ENCODE peak calls at places on chromosomes 7 and 10, in four cellular contexts. One of them, this sample, is unnamed.

GRCh38 chr10:96275685-96276418 is 4.5 kb upstream of the BLNK start:
- DNase-seq in H1: no peak
- DNase-seq in K562: no peak
- DNase-seq in SK-N-SH: no peak
- DNase-seq in this sample: no peak

GRCh38 chr10:22246680-22247391 is 29.0 kb upstream of the EBLN1 start:
- DNase-seq in SK-N-SH: no peak
- DNase-seq in H1: no peak
- DNase-seq in K562: no peak
- DNase-seq in this sample: no peak

GRCh38 chr7:73766556-73767229 is 3.4 kb downstream of the CLDN3 start:
- DNase-seq in K562: no peak
- DNase-seq in SK-N-SH: no peak
- DNase-seq in H1: no peak
- DNase-seq in this sample: no peak

GRCh38 chr10:90800232-90800796 is 57.5 kb downstream of the HTR7 start:
- DNase-seq in K562: peak
- DNase-seq in SK-N-SH: no peak
- DNase-seq in H1: no peak
- DNase-seq in this sample: no peak

GRCh38 chr10:30554443-30554831 is 75.1 kb downstream of the LYZL2 start:
- DNase-seq in SK-N-SH: no peak
- DNase-seq in H1: no peak
- DNase-seq in K562: no peak
- DNase-seq in this sample: no peak

GRCh38 chr10:120423350-120424197 is 33.5 kb upstream of the PLPP4 start:
- DNase-seq in H1: peak
- DNase-seq in SK-N-SH: peak
- DNase-seq in K562: peak
- DNase-seq in this sample: peak

GRCh38 chr7:106110885-106111670 is 1.0 kb downstream of the SYPL1 start:
- DNase-seq in SK-N-SH: no peak
- DNase-seq in H1: no peak
- DNase-seq in K562: no peak
- DNase-seq in this sample: no peak

GRCh38 chr10:72263613-72264241 is 10.0 kb upstream of the DDIT4 start:
- DNase-seq in K562: no peak
- DNase-seq in H1: no peak
- DNase-seq in SK-N-SH: no peak
- DNase-seq in this sample: no peak

GRCh38 chr10:123007558-123008378 is 827 bp downstream of the IKZF5 start:
- DNase-seq in SK-N-SH: peak
- DNase-seq in H1: no peak
- DNase-seq in K562: peak
- DNase-seq in this sample: no peak

GRCh38 chr10:102467971-102468438 is 16.7 kb upstream of the C10orf95 start:
- DNase-seq in K562: peak
- DNase-seq in H1: no peak
- DNase-seq in SK-N-SH: no peak
- DNase-seq in this sample: no peak

GRCh38 chr10:85175635-85176034 is 847.2 kb downstream of the CCSER2 start:
- DNase-seq in SK-N-SH: no peak
- DNase-seq in K562: no peak
- DNase-seq in H1: no peak
- DNase-seq in this sample: peak

GRCh38 chr7:41701068-41701467 is 1.8 kb downstream of the INHBA start:
- DNase-seq in SK-N-SH: no peak
- DNase-seq in K562: no peak
- DNase-seq in H1: no peak
- DNase-seq in this sample: no peak

GRCh38 chr10:43436291-43437140 is at the start of gene ZNF487:
- DNase-seq in SK-N-SH: peak
- DNase-seq in H1: peak
- DNase-seq in K562: peak
- DNase-seq in this sample: peak

GRCh38 chr7:133854739-133855138 is 272.4 kb upstream of the LRGUK start:
- DNase-seq in K562: peak
- DNase-seq in H1: no peak
- DNase-seq in SK-N-SH: peak
- DNase-seq in this sample: no peak

GRCh38 chr10:73627300-73627699 is 14.0 kb downstream of the MYOZ1 start:
- DNase-seq in K562: peak
- DNase-seq in SK-N-SH: no peak
- DNase-seq in H1: no peak
- DNase-seq in this sample: no peak

GRCh38 chr10:120813085-120813484 is 38.1 kb upstream of the WDR11 start:
- DNase-seq in K562: no peak
- DNase-seq in SK-N-SH: no peak
- DNase-seq in H1: no peak
- DNase-seq in this sample: no peak

GRCh38 chr10:69278446-69278963 is at the start of gene HK1:
- DNase-seq in SK-N-SH: no peak
- DNase-seq in H1: no peak
- DNase-seq in K562: no peak
- DNase-seq in this sample: no peak

GRCh38 chr7:77862691-77863090 is 64.1 kb downstream of the PHTF2 start:
- DNase-seq in SK-N-SH: no peak
- DNase-seq in H1: no peak
- DNase-seq in K562: no peak
- DNase-seq in this sample: no peak

GRCh38 chr7:47741984-47742383 is 160.1 kb upstream of the TNS3 start:
- DNase-seq in SK-N-SH: no peak
- DNase-seq in H1: no peak
- DNase-seq in K562: no peak
- DNase-seq in this sample: no peak

GRCh38 chr7:11552676-11553075 is 279.3 kb downstream of the THSD7A start:
- DNase-seq in K562: no peak
- DNase-seq in SK-N-SH: no peak
- DNase-seq in H1: no peak
- DNase-seq in this sample: no peak

GRCh38 chr10:329361-330099 is 194.3 kb downstream of the ZMYND11 start:
- DNase-seq in SK-N-SH: no peak
- DNase-seq in H1: peak
- DNase-seq in K562: peak
- DNase-seq in this sample: peak
- TF ChIP-seq CTCF in SK-N-SH: no peak
- TF ChIP-seq CTCF in H1: no peak
- TF ChIP-seq CTCF in K562: no peak
- TF ChIP-seq CTCF in this sample: no peak

GRCh38 chr7:143322646-143323343 is 6.9 kb downstream of the CLCN1 start:
- DNase-seq in H1: no peak
- DNase-seq in SK-N-SH: peak
- DNase-seq in K562: no peak
- DNase-seq in this sample: no peak

GRCh38 chr7:143321734-143322133 is 5.8 kb downstream of the CLCN1 start:
- DNase-seq in H1: no peak
- DNase-seq in SK-N-SH: no peak
- DNase-seq in K562: no peak
- DNase-seq in this sample: no peak

GRCh38 chr7:143318661-143319060 is 2.8 kb downstream of the CLCN1 start:
- DNase-seq in SK-N-SH: no peak
- DNase-seq in K562: no peak
- DNase-seq in H1: no peak
- DNase-seq in this sample: no peak

GRCh38 chr7:143321242-143321641 is 5.3 kb downstream of the CLCN1 start:
- DNase-seq in H1: no peak
- DNase-seq in SK-N-SH: no peak
- DNase-seq in K562: no peak
- DNase-seq in this sample: no peak

GRCh38 chr7:143320620-143321019 is 4.7 kb downstream of the CLCN1 start:
- DNase-seq in H1: no peak
- DNase-seq in SK-N-SH: no peak
- DNase-seq in K562: no peak
- DNase-seq in this sample: no peak
- TF ChIP-seq TEAD4 in H1: no peak
- TF ChIP-seq TEAD4 in SK-N-SH: no peak
- TF ChIP-seq TEAD4 in K562: no peak
- TF ChIP-seq TEAD4 in this sample: no peak

DNA sequence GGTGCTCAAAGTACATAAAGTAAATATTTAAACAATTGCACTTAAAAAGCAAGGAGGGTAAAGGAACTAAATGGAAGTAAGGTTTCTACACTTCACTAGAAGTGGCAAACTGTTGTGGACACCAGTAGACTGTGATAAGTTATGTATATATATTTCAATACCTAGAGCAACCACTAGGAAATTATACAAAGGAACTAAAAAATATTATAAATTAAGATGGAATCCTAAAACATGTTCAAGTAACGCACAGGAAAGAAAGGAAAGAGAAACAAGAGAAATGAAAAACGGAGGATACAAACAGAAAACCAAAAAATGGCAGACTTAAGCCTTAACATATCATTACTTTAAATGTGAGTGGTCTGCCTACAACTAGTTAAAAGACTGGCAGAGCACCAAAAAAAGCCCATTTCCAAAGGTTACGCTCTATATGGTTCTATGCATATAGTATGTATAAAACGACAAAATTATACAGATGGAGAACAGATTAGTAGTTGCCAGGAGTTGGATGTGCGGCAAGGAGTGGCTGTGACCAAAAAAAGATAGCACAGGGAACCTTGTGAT is 19.0 kb downstream of the VPS41 start:
- DNase-seq in K562: no peak
- DNase-seq in SK-N-SH: no peak
- DNase-seq in H1: no peak
- DNase-seq in this sample: no peak
- TF ChIP-seq CTCF in K562: no peak
- TF ChIP-seq CTCF in SK-N-SH: peak
- TF ChIP-seq CTCF in H1: no peak
- TF ChIP-seq CTCF in this sample: no peak

DNA sequence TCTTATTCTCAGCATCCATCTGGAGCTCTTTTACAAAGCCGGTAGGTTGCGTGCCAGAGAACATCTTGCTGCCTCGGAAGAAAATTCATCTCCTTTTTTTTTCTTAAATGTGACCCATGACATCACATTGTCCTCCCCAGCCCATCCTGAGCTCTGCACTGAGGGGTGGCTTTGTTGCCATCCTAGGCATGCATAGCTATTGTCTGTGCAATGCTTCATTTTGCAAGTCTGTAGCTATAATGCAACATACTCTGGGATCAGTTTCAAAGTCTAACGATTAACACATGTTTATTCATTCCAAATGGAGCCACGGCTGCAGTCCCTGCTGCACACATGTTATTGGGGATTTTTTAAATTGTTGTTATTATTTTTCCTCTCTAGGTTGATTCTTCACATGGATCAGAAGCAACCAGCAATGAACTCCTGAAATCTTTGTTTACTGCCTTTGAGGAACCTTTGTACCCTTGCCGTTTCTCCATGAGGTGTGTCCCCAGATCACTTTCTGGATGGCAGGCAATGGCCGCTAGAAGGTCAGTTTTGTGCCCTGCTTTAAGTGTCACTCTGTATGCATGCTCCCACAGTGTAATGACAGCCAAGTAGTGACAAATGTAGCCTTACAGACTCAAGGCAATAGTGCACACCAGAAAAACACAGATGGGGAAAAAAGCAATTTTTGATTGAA is 47.6 kb upstream of the NRP1 start:
- DNase-seq in SK-N-SH: peak
- DNase-seq in K562: no peak
- DNase-seq in H1: no peak
- DNase-seq in this sample: no peak
- TF ChIP-seq TEAD4 in SK-N-SH: no peak
- TF ChIP-seq TEAD4 in K562: no peak
- TF ChIP-seq TEAD4 in H1: no peak
- TF ChIP-seq TEAD4 in this sample: no peak

DNA sequence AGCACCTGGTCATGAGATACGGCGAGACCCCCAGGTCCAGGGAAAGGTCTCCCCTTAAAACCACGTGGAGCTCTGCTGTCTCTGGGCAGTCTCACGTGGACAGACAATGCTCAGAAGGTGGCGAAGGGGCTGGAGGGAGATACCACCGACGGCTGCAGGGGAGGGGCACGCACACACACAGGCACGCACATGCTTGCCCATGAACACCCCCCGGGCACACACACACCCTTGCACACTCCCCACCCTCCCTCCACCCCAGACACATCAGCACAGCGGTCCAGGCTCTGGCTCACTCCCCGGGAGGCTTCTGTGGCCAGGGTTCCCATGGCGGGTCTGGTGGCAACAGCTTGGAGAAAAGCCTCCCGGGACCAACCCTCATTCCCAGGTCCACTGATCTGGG is 52.4 kb upstream of the TNRC18 start:
- DNase-seq in K562: no peak
- DNase-seq in H1: no peak
- DNase-seq in SK-N-SH: no peak
- DNase-seq in this sample: no peak
- TF ChIP-seq CTCF in K562: no peak
- TF ChIP-seq CTCF in H1: no peak
- TF ChIP-seq CTCF in SK-N-SH: no peak
- TF ChIP-seq CTCF in this sample: no peak

This sample was measured in WTC11.